ENCODE peak calls at places on chromosomes 2 and 18, in seven cellular contexts. W is RWPE2; Q is AG04449; M is stimulated activated CD4-positive, alpha-beta T cell treated with anti-CD3 and anti-CD28 coated beads, TNF-alpha, amount 100 ng/mL, for 24 hours; I is pulmonary artery endothelial cell; L is activated CD4-positive, alpha-beta T cell treated with anti-CD3 and anti-CD28 coated beads, Interleukin-2, amount 50 U/mL, for 1 hour; K is pancreas. F is an unnamed sample.

GRCh38 chr2:208072250-208072892 is 47.0 kb upstream of the PLEKHM3 start:
- DNase-seq in K (peak; percentile 44), W (no peak), L (peak; percentile 39), I (peak; percentile 13), Q (no peak), M (peak; percentile 9), F (peak; percentile 56)

GRCh38 chr2:3022841-3023372 is 354.7 kb downstream of the EIPR1 start:
- DNase-seq in M (no peak), L (no peak), K (no peak), W (no peak), I (no peak), Q (no peak), F (no peak)

GRCh38 chr18:63150942-63151421 is 168.6 kb downstream of the BCL2 start:
- DNase-seq in L (no peak), K (no peak), W (no peak), I (no peak), M (no peak), Q (no peak), F (no peak)

GRCh38 chr18:32891797-32892196 is 119.0 kb upstream of the KLHL14 start:
- DNase-seq in M (no peak), Q (no peak), W (no peak), I (no peak), K (no peak), L (no peak), F (no peak)

GRCh38 chr18:23972416-23972815 is 42.1 kb upstream of the TTC39C start:
- DNase-seq in Q (no peak), K (no peak), I (no peak), L (peak; percentile 16), W (no peak), M (no peak), F (no peak)

GRCh38 chr2:46481541-46482193 is 2.3 kb downstream of the TMEM247 start:
- DNase-seq in Q (peak; percentile 61), I (peak; percentile 63), L (no peak), M (no peak), K (no peak), W (no peak), F (no peak)

GRCh38 chr2:70630761-70631160 is 77.1 kb upstream of the TGFA start:
- DNase-seq in L (no peak), K (no peak), M (no peak), I (no peak), W (no peak), Q (no peak), F (no peak)

GRCh38 chr2:30149976-30150375 is 3.2 kb downstream of the YPEL5 start:
- DNase-seq in L (no peak), K (no peak), I (no peak), Q (no peak), M (no peak), W (no peak), F (no peak)

GRCh38 chr2:196403471-196403870 is 232.1 kb upstream of the STK17B start:
- DNase-seq in M (no peak), L (no peak), I (peak; percentile 69), Q (peak; percentile 52), W (no peak), K (no peak), F (no peak)

GRCh38 chr2:191848771-191849726 is 2.2 kb upstream of the CAVIN2 start:
- DNase-seq in I (no peak), W (no peak), Q (no peak), K (no peak), L (no peak), M (no peak), F (no peak)

GRCh38 chr2:184756885-184757284 is 158.6 kb downstream of the ZNF804A start:
- DNase-seq in L (no peak), Q (no peak), M (no peak), K (no peak), W (no peak), I (no peak), F (no peak)

GRCh38 chr2:68726608-68727367 is 7.8 kb upstream of the ARHGAP25 start:
- DNase-seq in L (peak; percentile 69), I (no peak), K (no peak), M (peak; percentile 58), Q (no peak), W (no peak), F (peak; percentile 75)

GRCh38 chr2:236376566-236377244 is 112.5 kb upstream of the ASB18 start:
- DNase-seq in Q (no peak), I (no peak), L (no peak), K (no peak), M (no peak), W (no peak), F (no peak)

GRCh38 chr2:236871500-236872001 is 214.1 kb upstream of the COPS8 start:
- DNase-seq in K (no peak), W (peak; percentile 85), Q (peak; percentile 85), L (no peak), M (no peak), I (peak; percentile 95), F (peak; percentile 95)

GRCh38 chr18:36496022-36496421 is 198.5 kb downstream of the FHOD3 start:
- DNase-seq in L (no peak), Q (no peak), M (no peak), K (no peak), I (no peak), W (no peak), F (no peak)

GRCh38 chr18:50633992-50634391 is 74.1 kb downstream of the MAPK4 start:
- DNase-seq in W (no peak), K (no peak), M (no peak), I (no peak), L (no peak), Q (no peak), F (no peak)

GRCh38 chr2:166516712-166517303 is 22.8 kb upstream of the SCN7A start:
- DNase-seq in I (no peak), K (no peak), L (no peak), W (no peak), M (no peak), Q (no peak), F (peak; percentile 38)

GRCh38 chr2:111022630-111023029 is 98.1 kb upstream of the BCL2L11 start:
- DNase-seq in K (peak; percentile 42), M (no peak), L (no peak), Q (no peak), I (no peak), W (no peak), F (peak; percentile 88)

GRCh38 chr2:240325654-240326031 is 109.8 kb upstream of the GPC1 start:
- DNase-seq in K (peak; percentile 92), M (no peak), I (no peak), W (no peak), L (no peak), Q (no peak), F (no peak)

GRCh38 chr2:150690870-150691269 is 203.4 kb upstream of the RND3 start:
- DNase-seq in Q (no peak), K (no peak), M (no peak), I (no peak), W (no peak), L (no peak), F (no peak)

GRCh38 chr2:183495079-183495478 is 370.8 kb downstream of the NUP35 start:
- DNase-seq in W (no peak), Q (no peak), K (no peak), L (no peak), M (no peak), I (no peak), F (no peak)

GRCh38 chr18:58748899-58749595 is 77.8 kb downstream of the MALT1 start:
- DNase-seq in Q (no peak), M (no peak), K (no peak), I (no peak), W (no peak), L (no peak), F (no peak)

GRCh38 chr2:170660406-170660805 is 54.7 kb upstream of the SP5 start:
- DNase-seq in L (no peak), M (no peak), K (no peak), I (no peak), W (no peak), Q (peak; percentile 2), F (no peak)

GRCh38 chr2:8600456-8600855 is 81.4 kb upstream of the ID2 start:
- DNase-seq in L (no peak), W (no peak), I (no peak), Q (no peak), M (no peak), K (peak; percentile 32), F (no peak)

GRCh38 chr2:66000888-66001287 is 434.0 kb upstream of the MEIS1 start:
- DNase-seq in W (no peak), Q (no peak), K (no peak), L (no peak), I (no peak), M (no peak), F (no peak)

GRCh38 chr18:46110406-46110805 is 6.2 kb downstream of the HAUS1 start:
- DNase-seq in K (no peak), Q (no peak), M (no peak), I (no peak), W (no peak), L (no peak), F (no peak)

GRCh38 chr2:138522556-138522955 is 21.0 kb downstream of the SPOPL start:
- DNase-seq in Q (no peak), K (no peak), M (no peak), L (no peak), W (no peak), I (no peak), F (no peak)

GRCh38 chr2:16042201-16042700 is 101.9 kb downstream of the MYCN start:
- DNase-seq in W (no peak), M (no peak), I (no peak), K (no peak), Q (no peak), L (no peak), F (no peak)